ENCODE peak calls at places on chromosomes 3 and 15, in six cellular contexts. B is activated T-helper 1 cell treated with Interleukin-2 at 50 U/mL for 16 hours; P is lower leg skin; K is astrocyte; F is CD4-positive, alpha-beta memory T cell; C is NCI-H345. A is an unnamed sample.

GRCh38 chr15:101451886-101452285 is 37.6 kb downstream of the PCSK6 start:
- DNase-seq in B (no peak), P (no peak), K (no peak), F (no peak), C (no peak), A (no peak)

GRCh38 chr3:15361494-15362214 is 29.3 kb upstream of the SH3BP5 start:
- DNase-seq in B (no peak), P (no peak), K (peak), F (no peak), C (no peak), A (no peak)

GRCh38 chr3:54538346-54538745 is 389.5 kb downstream of the LRTM1 start:
- DNase-seq in B (no peak), P (no peak), K (no peak), F (no peak), C (no peak), A (no peak)

GRCh38 chr3:23183731-23184130 is 19.4 kb upstream of the UBE2E2 start:
- DNase-seq in B (no peak), P (no peak), K (peak), F (no peak), C (no peak), A (no peak)

GRCh38 chr3:162136136-162136535 is 639.5 kb downstream of the OTOL1 start:
- DNase-seq in B (no peak), P (no peak), K (no peak), F (no peak), C (no peak), A (no peak)

GRCh38 chr15:26449296-26449695 is 323.6 kb downstream of the GABRB3 start:
- DNase-seq in B (no peak), P (no peak), K (peak), F (no peak), C (no peak), A (no peak)

GRCh38 chr15:52653451-52653964 is 25.7 kb downstream of the ATOSA start:
- DNase-seq in B (no peak), P (no peak), K (peak), F (no peak), C (no peak), A (no peak)

GRCh38 chr3:14598143-14598569 is 53.4 kb upstream of the CCDC174 start:
- DNase-seq in B (no peak), P (no peak), K (peak), F (peak), C (no peak), A (no peak)

GRCh38 chr3:113270096-113270495 is 58.7 kb downstream of the BOC start:
- DNase-seq in B (no peak), P (no peak), K (no peak), F (no peak), C (no peak), A (no peak)

GRCh38 chr15:92538115-92538514 is 117.5 kb downstream of the FAM174B start:
- DNase-seq in B (no peak), P (no peak), K (no peak), F (no peak), C (no peak), A (no peak)

GRCh38 chr15:60718661-60719069 is 239.7 kb upstream of the ICE2 start:
- DNase-seq in B (no peak), P (no peak), K (peak), F (no peak), C (no peak), A (no peak)

GRCh38 chr3:94249491-94250079 is 186.7 kb downstream of the NSUN3 start:
- DNase-seq in B (peak), P (peak), K (peak), F (peak), C (peak), A (peak)

GRCh38 chr3:23863060-23863459 is 53.7 kb downstream of the NKIRAS1 start:
- DNase-seq in B (no peak), P (no peak), K (peak), F (no peak), C (no peak), A (no peak)

GRCh38 chr3:50170689-50171088 is 15.6 kb downstream of the SEMA3F start:
- DNase-seq in B (no peak), P (no peak), K (peak), F (no peak), C (no peak), A (no peak)

GRCh38 chr3:17585561-17586325 is 156.7 kb downstream of the TBC1D5 start:
- DNase-seq in B (no peak), P (no peak), K (no peak), F (no peak), C (no peak), A (no peak)

GRCh38 chr3:125001557-125002413 is 54.0 kb downstream of the HEG1 start:
- DNase-seq in B (no peak), P (no peak), K (no peak), F (peak), C (no peak), A (no peak)

GRCh38 chr3:28667646-28668376 is 319.2 kb upstream of the AZI2 start:
- DNase-seq in B (no peak), P (peak), K (peak), F (peak), C (peak), A (peak)